ENCODE peak calls at places on chromosomes 1 and 21, in six cellular contexts. A is colonic mucosa, X is IMR-90, L is neuronal stem cell, T is ovary, I is A673. D is an unnamed sample.

GRCh38 chr21:15439726-15440125 is 290.1 kb upstream of the USP25 start:
- DNase-seq in X (no peak), L (no peak), I (no peak), A (no peak), T (no peak), D (no peak)

GRCh38 chr1:208088319-208088718 is 155.9 kb downstream of the PLXNA2 start:
- DNase-seq in T (no peak), A (no peak), L (no peak), I (peak; percentile 31), X (no peak), D (no peak)

GRCh38 chr21:36700961-36701911 is 2.3 kb downstream of the SIM2 start:
- DNase-seq in L (peak; percentile 54), T (no peak), A (no peak), X (no peak), I (no peak), D (no peak)

GRCh38 chr1:39391741-39392679 is 99.4 kb upstream of the BMP8A start:
- DNase-seq in T (peak; percentile 56), X (peak; percentile 90), I (peak; percentile 94), L (no peak), A (no peak), D (no peak)

GRCh38 chr1:166354411-166354810 is 187.6 kb upstream of the FAM78B start:
- DNase-seq in X (no peak), L (peak; percentile 6), I (peak; percentile 2), A (no peak), T (no peak), D (no peak)

GRCh38 chr1:14598007-14598497 is 433 bp upstream of the KAZN start:
- DNase-seq in A (no peak), X (no peak), L (no peak), I (peak; percentile 34), T (no peak), D (no peak)

GRCh38 chr1:24764848-24765247 is 19.6 kb downstream of the CLIC4 start:
- DNase-seq in I (no peak), T (no peak), X (no peak), A (no peak), L (no peak), D (no peak)

GRCh38 chr1:179743679-179744400 is 749 bp downstream of the FAM163A start:
- DNase-seq in L (peak; percentile 21), X (no peak), A (no peak), I (no peak), T (no peak), D (no peak)

GRCh38 chr1:87134625-87135024 is 194.1 kb upstream of the LMO4 start:
- DNase-seq in A (no peak), X (no peak), T (no peak), L (no peak), I (no peak), D (no peak)

GRCh38 chr1:7679873-7680790 is 91.0 kb upstream of the VAMP3 start:
- DNase-seq in I (peak; percentile 70), L (peak; percentile 38), X (peak; percentile 13), A (peak; percentile 58), T (peak; percentile 41), D (peak; percentile 74)

GRCh38 chr1:13687361-13687760 is 12.6 kb upstream of the PRDM2 start:
- DNase-seq in X (no peak), L (no peak), I (no peak), A (no peak), T (no peak), D (no peak)

GRCh38 chr1:86508583-86508969 is 38.3 kb upstream of the CLCA4 start:
- DNase-seq in A (no peak), X (peak; percentile 10), I (no peak), T (no peak), L (no peak), D (no peak)

DNA sequence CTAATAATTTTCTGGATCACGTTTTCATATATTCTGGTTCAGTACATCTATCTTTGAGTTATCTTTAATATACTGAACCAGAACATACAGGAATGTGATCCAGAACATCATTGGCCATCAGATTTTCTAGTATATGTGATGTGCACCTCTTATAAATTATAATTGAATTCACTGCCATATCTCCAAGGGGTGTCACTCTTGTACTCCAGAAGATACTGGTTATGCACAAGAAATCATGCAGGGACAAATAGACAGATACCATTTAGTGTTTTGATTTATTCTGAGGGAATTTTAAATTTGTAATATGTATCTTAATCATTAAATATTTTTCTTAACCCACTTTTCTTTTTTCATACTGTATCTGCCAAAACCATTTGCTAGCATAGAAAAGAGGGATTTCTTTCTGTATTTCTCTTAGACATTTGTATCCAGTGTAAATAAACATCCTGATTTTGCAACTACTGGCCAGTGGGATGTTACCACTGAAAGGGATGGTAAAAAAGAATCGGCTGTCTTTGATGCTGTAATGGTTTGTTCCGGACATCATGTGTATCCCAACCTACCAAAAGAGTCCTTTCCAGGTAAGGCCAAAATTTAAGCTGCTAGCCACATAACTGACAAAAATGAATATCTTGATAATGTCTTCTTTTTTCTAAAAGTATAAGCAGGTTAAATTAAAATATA is 16.7 kb downstream of the FMO3 start:
- DNase-seq in L (no peak), T (no peak), X (peak; percentile 44), A (no peak), I (no peak), D (no peak)
- H3K4me3 ChIP-seq in L (no peak overlapping the region), T (no peak overlapping the region), X (no peak overlapping the region), A (no peak overlapping the region), I (no peak overlapping the region), D (peak overlapping the region; percentile 35)

GRCh38 chr1:73948021-73948420 is 250.0 kb downstream of the LRRIQ3 start:
- DNase-seq in X (no peak), T (no peak), A (no peak), I (peak; percentile 6), L (no peak), D (no peak)

GRCh38 chr1:73953611-73954010 is 244.4 kb downstream of the LRRIQ3 start:
- DNase-seq in A (no peak), X (no peak), T (no peak), L (no peak), I (no peak), D (no peak)

GRCh38 chr1:73953186-73953585 is 244.8 kb downstream of the LRRIQ3 start:
- DNase-seq in X (no peak), T (no peak), A (no peak), L (no peak), I (no peak), D (no peak)
- H3K9me3 ChIP-seq in X (peaks cover 2% of the 10 kb centered on the region), T (no peaks in the 10 kb centered on the region), A (no peaks in the 10 kb centered on the region), L (no peaks in the 10 kb centered on the region), I (no peaks in the 10 kb centered on the region), D (no peaks in the 10 kb centered on the region)

GRCh38 chr1:67300561-67300960 is 7.1 kb upstream of the IL12RB2 start:
- DNase-seq in I (no peak), X (no peak), A (no peak), T (no peak), L (no peak), D (no peak)
- H3K4me3 ChIP-seq in I (no peak overlapping the region), X (no peak overlapping the region), A (no peak overlapping the region), T (no peak overlapping the region), L (no peak overlapping the region), D (no peak overlapping the region)

GRCh38 chr1:78884685-78885452 is 121.7 kb downstream of the ADGRL4 start:
- DNase-seq in X (peak; percentile 21), A (no peak), T (no peak), L (peak; percentile 6), I (peak; percentile 69), D (no peak)
- H3K9me3 ChIP-seq in X (no peaks in the 10 kb centered on the region), A (no peaks in the 10 kb centered on the region), T (no peaks in the 10 kb centered on the region), L (no peaks in the 10 kb centered on the region), I (no peaks in the 10 kb centered on the region), D (no peaks in the 10 kb centered on the region)

DNA sequence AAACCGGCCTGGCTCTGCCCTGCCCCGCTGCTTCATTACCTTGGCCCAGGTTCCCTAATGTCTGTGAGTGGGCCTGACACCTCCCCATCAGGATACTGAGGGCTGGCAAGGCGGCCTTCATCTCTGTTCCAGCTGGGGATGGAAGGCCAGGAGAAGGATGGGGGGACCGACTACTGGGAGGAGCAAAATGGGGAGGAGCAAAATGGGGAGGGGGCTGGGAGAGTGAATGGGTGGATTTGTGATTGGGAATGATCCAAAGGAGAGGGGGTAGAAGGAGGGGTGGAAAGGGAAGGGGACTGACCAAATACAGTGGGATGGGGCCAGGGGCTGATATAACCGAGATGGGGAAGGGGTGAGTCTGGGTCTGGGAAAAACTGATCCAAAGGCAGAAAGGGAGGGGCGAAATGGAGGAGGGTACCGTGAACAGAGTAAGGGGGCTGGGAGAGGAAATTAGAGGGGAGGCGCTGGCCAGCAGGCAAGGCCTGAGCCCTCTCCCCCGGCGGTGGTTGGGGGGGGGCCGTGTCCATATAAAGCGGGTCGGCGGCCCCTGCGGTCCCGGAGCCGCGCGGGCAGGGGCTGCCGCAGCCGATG is at the start of gene FOXE3:
- DNase-seq in T (no peak), L (no peak), I (no peak), X (no peak), A (no peak), D (no peak)
- H3K4me3 ChIP-seq in T (no peak within 1 kb of the TSS), L (peak within 1 kb of the TSS; percentile 12), I (no peak within 1 kb of the TSS), X (peak within 1 kb of the TSS; percentile 48), A (peak within 1 kb of the TSS; percentile 17), D (peak within 1 kb of the TSS; percentile 44)

GRCh38 chr1:184558691-184559090 is 171.9 kb downstream of the C1orf21 start:
- DNase-seq in T (no peak), L (no peak), A (no peak), I (no peak), X (no peak), D (no peak)
- H3K9me3 ChIP-seq in T (no peaks in the 10 kb centered on the region), L (no peaks in the 10 kb centered on the region), A (no peaks in the 10 kb centered on the region), I (no peaks in the 10 kb centered on the region), X (no peaks in the 10 kb centered on the region), D (no peaks in the 10 kb centered on the region)

DNA sequence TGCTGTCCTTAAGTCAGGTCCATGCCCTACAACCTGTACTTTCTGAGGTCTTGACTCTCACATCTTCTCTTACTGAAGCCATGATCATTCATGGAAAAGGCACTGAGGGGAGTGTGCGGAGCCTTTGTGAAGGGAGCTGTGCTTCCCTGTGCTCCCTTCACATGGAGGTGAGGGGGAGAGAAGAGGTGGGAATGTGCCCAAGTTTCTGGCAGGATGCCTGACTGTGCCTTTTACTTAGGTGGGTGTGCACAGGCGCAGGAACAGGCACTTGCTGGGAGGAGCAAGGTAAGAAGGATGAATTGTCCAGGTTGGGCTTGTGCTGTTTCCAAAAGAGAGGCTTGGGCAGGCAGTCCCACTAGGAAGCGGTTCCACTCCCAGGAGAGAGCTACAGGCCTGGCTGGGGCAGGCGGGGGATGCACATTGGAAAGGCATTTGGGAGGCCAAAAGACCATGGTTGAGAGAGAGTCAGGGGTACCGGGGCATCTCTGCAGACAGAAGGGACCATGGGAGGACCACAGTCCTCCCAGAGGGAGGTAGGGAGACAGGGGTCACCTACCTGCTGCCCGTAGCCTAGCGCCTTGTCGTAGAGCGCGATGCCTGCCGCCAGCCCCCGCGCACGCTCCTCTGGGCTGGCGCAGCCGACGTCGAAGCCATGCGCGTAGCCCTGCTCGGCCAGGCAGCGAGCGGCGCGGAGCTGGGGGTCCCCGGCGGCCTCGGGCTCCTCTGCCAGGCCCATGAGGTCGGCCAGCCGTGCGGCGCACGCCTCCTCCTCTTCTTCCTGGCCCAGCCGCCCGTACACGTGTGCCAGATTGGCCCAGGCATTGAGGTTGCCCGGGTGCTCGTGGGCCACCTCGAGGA is 853 bp downstream of the TTC22 start:
- DNase-seq in X (no peak), T (no peak), I (no peak), L (no peak), A (no peak), D (no peak)
- H3K4me3 ChIP-seq in X (no peak overlapping the region), T (peak overlapping the region; percentile 38), I (no peak overlapping the region), L (no peak overlapping the region), A (peak overlapping the region; percentile 67), D (peak overlapping the region; percentile 56)